ENCODE peak calls at places on chromosomes 1 and 21, in five cellular contexts. W is hepatocyte, G is K562, S is OCI-LY7, C is DND-41. U is an unnamed sample.

GRCh38 chr1:228989176-228989575 is 253.9 kb downstream of the RHOU start:
- DNase-seq in C (no peak), W (no peak), G (no peak), S (no peak), U (no peak)

GRCh38 chr1:67464741-67465140 is 34.5 kb upstream of the SERBP1 start:
- DNase-seq in W (no peak), S (no peak), G (no peak), C (no peak), U (no peak)

GRCh38 chr1:155940531-155940992 is 876 bp upstream of the RXFP4 start:
- DNase-seq in W (no peak), G (no peak), C (peak; percentile 23), S (no peak), U (peak; percentile 56)

GRCh38 chr1:192476802-192477298 is 98.7 kb upstream of the RGS1 start:
- DNase-seq in S (no peak), C (no peak), W (no peak), G (no peak), U (peak; percentile 14)

GRCh38 chr1:77687519-77687906 is 5.1 kb upstream of the ZZZ3 start:
- DNase-seq in G (no peak), S (peak; percentile 43), C (no peak), W (peak; percentile 65), U (peak; percentile 41)

GRCh38 chr1:220711086-220711809 is 21.1 kb downstream of the C1orf115 start:
- DNase-seq in W (no peak), G (no peak), S (no peak), C (no peak), U (no peak)

GRCh38 chr1:46735708-46736324 is 16.9 kb upstream of the EFCAB14 start:
- DNase-seq in G (peak; percentile 56), S (peak; percentile 51), W (peak; percentile 81), C (peak; percentile 55), U (peak; percentile 44)

GRCh38 chr1:242243472-242243871 is 244.6 kb upstream of the MAP1LC3C start:
- DNase-seq in C (no peak), G (no peak), S (no peak), W (no peak), U (no peak)

GRCh38 chr1:24231701-24232100 is 44.6 kb upstream of the IFNLR1 start:
- DNase-seq in S (no peak), W (no peak), G (no peak), C (no peak), U (no peak)

GRCh38 chr1:237282266-237282783 is 240.3 kb downstream of the RYR2 start:
- DNase-seq in W (no peak), G (no peak), C (no peak), S (no peak), U (no peak)

GRCh38 chr1:201142011-201142853 is 12.0 kb downstream of the TMEM9 start:
- DNase-seq in C (no peak), G (no peak), S (no peak), W (no peak), U (no peak)

GRCh38 chr1:238187575-238187949 is 296.8 kb upstream of the ZP4 start:
- DNase-seq in G (no peak), S (no peak), W (no peak), C (no peak), U (no peak)

GRCh38 chr21:45363921-45364463 is 41.0 kb upstream of the COL18A1 start:
- DNase-seq in G (peak; percentile 76), W (peak; percentile 84), S (no peak), C (no peak), U (peak; percentile 75)

GRCh38 chr1:155093938-155094621 is 15.4 kb downstream of the EFNA3 start:
- DNase-seq in S (peak; percentile 48), G (peak; percentile 65), C (no peak), W (peak; percentile 72), U (peak; percentile 53)

GRCh38 chr1:22930235-22930912 is 42.3 kb downstream of the LACTBL1 start:
- DNase-seq in S (peak; percentile 51), G (peak; percentile 91), W (peak; percentile 59), C (peak; percentile 28), U (peak; percentile 60)

GRCh38 chr1:78702426-78702825 is 52.8 kb downstream of the IFI44 start:
- DNase-seq in W (no peak), S (no peak), C (no peak), G (no peak), U (no peak)

GRCh38 chr1:244497805-244498204 is 36.7 kb downstream of the CATSPERE start:
- DNase-seq in C (no peak), G (no peak), W (no peak), S (no peak), U (no peak)

GRCh38 chr1:189434461-189434860 is 1043.2 kb downstream of the BRINP3 start:
- DNase-seq in G (no peak), C (no peak), S (no peak), W (peak; percentile 6), U (no peak)

GRCh38 chr1:42340898-42341297 is 5.9 kb upstream of the FOXJ3 start:
- DNase-seq in S (no peak), W (no peak), G (no peak), C (no peak), U (no peak)

GRCh38 chr1:1779691-1780597 is 1.7 kb upstream of the NADK start:
- DNase-seq in G (peak; percentile 41), W (peak; percentile 42), C (peak; percentile 68), S (peak; percentile 90), U (peak; percentile 60)

GRCh38 chr1:205668951-205669340 is 11.4 kb downstream of the SLC45A3 start:
- DNase-seq in S (peak; percentile 61), W (no peak), G (peak; percentile 53), C (no peak), U (no peak)

GRCh38 chr21:27480841-27481261 is 514.0 kb upstream of the ADAMTS5 start:
- DNase-seq in C (peak; percentile 18), S (no peak), G (no peak), W (no peak), U (no peak)

GRCh38 chr1:222009105-222009730 is 267.3 kb upstream of the DUSP10 start:
- DNase-seq in S (peak; percentile 14), G (peak; percentile 23), W (peak; percentile 29), C (peak; percentile 54), U (peak; percentile 19)

GRCh38 chr1:185861630-185862029 is 127.4 kb downstream of the HMCN1 start:
- DNase-seq in W (no peak), S (no peak), G (no peak), C (no peak), U (no peak)

GRCh38 chr1:248324468-248324867 is at the start of gene OR2M7:
- DNase-seq in W (no peak), G (no peak), C (no peak), S (no peak), U (no peak)

GRCh38 chr1:116852367-116852766 is 57.3 kb upstream of the PTGFRN start:
- DNase-seq in S (no peak), G (no peak), W (no peak), C (no peak), U (no peak)

GRCh38 chr1:116854294-116854693 is 55.4 kb upstream of the PTGFRN start:
- DNase-seq in W (no peak), C (no peak), G (no peak), S (no peak), U (no peak)

GRCh38 chr1:116853680-116854191 is 56.0 kb upstream of the PTGFRN start:
- DNase-seq in S (no peak), C (no peak), G (no peak), W (peak; percentile 89), U (peak; percentile 71)

GRCh38 chr1:116855220-116855619 is 54.5 kb upstream of the PTGFRN start:
- DNase-seq in C (no peak), G (no peak), W (peak; percentile 36), S (no peak), U (peak; percentile 17)

DNA sequence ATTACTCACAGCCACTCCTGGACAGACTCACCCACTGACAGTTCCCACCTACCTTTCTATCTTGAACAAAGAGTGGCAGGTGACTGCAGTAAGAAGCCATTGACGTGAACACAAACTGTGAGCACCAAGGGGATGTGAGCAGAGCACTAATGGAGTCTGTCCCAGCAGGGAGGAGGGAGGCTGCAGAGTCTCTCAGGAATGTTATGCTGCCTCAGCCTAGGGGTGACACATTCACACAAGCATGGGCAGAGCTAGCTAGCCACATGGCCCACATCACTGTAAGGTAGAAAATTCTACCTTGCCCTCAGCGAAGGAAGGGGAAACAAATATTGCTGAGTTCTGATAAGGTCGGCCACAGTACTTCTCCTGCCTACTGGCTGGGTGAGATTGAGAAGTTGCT is 56.8 kb upstream of the PTGFRN start:
- DNase-seq in G (no peak), C (no peak), W (peak; percentile 36), S (no peak), U (no peak)
- H3K4me2 ChIP-seq in G (no peak overlapping the region), C (no peak overlapping the region), W (no peak overlapping the region), S (no peak overlapping the region), U (peak overlapping the region; percentile 76)

GRCh38 chr1:10824821-10825540 is 28.5 kb upstream of the CASZ1 start:
- DNase-seq in W (no peak), S (no peak), G (no peak), C (no peak), U (no peak)
- H3K4me2 ChIP-seq in W (no peak overlapping the region), S (no peak overlapping the region), G (no peak overlapping the region), C (no peak overlapping the region), U (no peak overlapping the region)

GRCh38 chr1:115977481-115978258 is 1.4 kb downstream of the SLC22A15 start:
- DNase-seq in S (no peak), C (no peak), W (peak; percentile 30), G (no peak), U (peak; percentile 47)
- H3K4me2 ChIP-seq in S (peak overlapping the region; percentile 17), C (no peak overlapping the region), W (peak overlapping the region; percentile 87), G (no peak overlapping the region), U (peak overlapping the region; percentile 80)

GRCh38 chr1:245823408-245824147 is 668.8 kb downstream of the KIF26B start:
- DNase-seq in S (no peak), C (no peak), W (no peak), G (no peak), U (no peak)
- H3K4me2 ChIP-seq in S (no peak overlapping the region), C (no peak overlapping the region), W (no peak overlapping the region), G (no peak overlapping the region), U (no peak overlapping the region)

U was measured in PC-9.